ENCODE peak calls at places on chromosomes 6 and 20, in seven cellular contexts. G, A, F, Z, K, T and Y are unnamed samples.

GRCh38 chr20:19631410-19631809 is 126.6 kb upstream of the RIN2 start:
- DNase-seq in G (no peak), A (no peak), F (no peak), Z (no peak), K (no peak), T (no peak), Y (no peak)

GRCh38 chr6:158322724-158323560 is 10.7 kb downstream of the TULP4 start:
- DNase-seq in G (peak), A (no peak), F (peak), Z (peak), K (no peak), T (peak), Y (peak)

GRCh38 chr6:71419217-71419953 is 130.8 kb downstream of the OGFRL1 start:
- DNase-seq in G (peak), A (no peak), F (no peak), Z (no peak), K (no peak), T (no peak), Y (peak)

GRCh38 chr6:169787797-169788196 is 36.4 kb downstream of the ERMARD start:
- DNase-seq in G (no peak), A (no peak), F (no peak), Z (no peak), K (no peak), T (no peak), Y (no peak)

GRCh38 chr6:101740631-101741030 is 347.1 kb downstream of the GRIK2 start:
- DNase-seq in G (no peak), A (no peak), F (no peak), Z (no peak), K (no peak), T (no peak), Y (no peak)

GRCh38 chr20:24783631-24784492 is 165.2 kb upstream of the CST7 start:
- DNase-seq in G (no peak), A (peak), F (no peak), Z (no peak), K (no peak), T (no peak), Y (no peak)

GRCh38 chr20:23139524-23139923 is 53.4 kb upstream of the CD93 start:
- DNase-seq in G (no peak), A (peak), F (no peak), Z (no peak), K (no peak), T (no peak), Y (peak)

GRCh38 chr20:25081065-25081729 is 744 bp downstream of the VSX1 start:
- DNase-seq in G (no peak), A (peak), F (no peak), Z (no peak), K (no peak), T (no peak), Y (peak)

DNA sequence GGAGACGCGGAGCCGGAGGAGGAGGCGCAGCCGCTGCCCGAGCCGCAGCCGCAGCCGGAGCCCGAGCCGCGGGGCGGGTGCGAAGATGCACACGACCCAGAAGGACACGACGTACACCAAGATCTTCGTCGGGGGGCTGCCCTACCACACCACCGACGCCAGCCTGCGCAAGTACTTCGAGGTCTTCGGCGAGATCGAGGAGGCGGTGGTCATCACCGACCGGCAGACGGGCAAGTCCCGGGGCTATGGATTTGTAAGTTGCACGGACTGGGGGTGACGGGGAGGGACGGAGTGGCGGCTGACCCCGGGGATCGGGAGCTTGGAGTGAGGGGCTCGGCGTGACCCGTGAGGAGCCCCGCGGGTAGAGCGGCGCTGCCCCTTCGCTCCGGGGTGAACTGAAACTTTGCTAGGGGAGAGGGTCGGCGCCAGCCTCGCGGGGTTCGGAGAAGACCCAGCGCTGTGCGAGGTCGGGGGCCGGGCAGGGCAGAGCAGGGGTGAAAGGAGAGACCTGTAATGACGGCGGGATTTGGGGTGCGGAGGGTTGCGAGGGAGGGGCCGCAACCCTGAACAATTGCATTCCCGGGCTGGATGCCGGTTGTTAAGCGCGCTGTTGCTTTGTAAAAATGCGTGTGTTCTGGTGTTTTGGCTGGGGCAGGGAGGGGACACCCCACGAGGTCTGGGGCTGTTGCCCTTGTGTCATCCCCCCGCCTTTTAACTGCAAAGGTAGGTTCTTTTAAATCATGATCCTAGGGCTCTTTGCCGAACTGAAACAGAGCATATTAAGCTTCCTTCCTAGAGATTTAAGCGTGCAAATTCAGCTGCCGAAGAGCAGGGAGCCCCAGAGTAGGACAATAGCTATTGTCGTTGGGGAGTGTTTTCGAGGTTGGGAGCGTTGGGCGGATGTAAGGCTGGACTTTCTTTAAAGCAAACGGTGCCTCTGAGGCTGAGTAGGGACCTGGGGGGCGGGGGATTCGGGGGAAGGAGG is 628 bp downstream of the RBM24 start:
- DNase-seq in G (peak), A (no peak), F (no peak), Z (no peak), K (peak), T (peak), Y (peak)
- H3K4me3 ChIP-seq in G (peak), A (no peak), F (peak), Z (peak), K (peak), T (peak), Y (peak)

GRCh38 chr6:156878688-156879087 is 101.5 kb downstream of the ARID1B start:
- DNase-seq in G (no peak), A (no peak), F (no peak), Z (no peak), K (no peak), T (no peak), Y (no peak)
- TF ChIP-seq CTCF in G (no peak), A (no peak), F (no peak), Z (no peak), K (no peak), T (no peak), Y (no peak)

GRCh38 chr6:117270121-117270959 is 5.0 kb downstream of the VGLL2 start:
- DNase-seq in G (no peak), A (no peak), F (no peak), Z (no peak), K (no peak), T (peak), Y (peak)
- H3K4me3 ChIP-seq in G (no peak), A (no peak), F (no peak), Z (peak), K (peak), T (no peak), Y (no peak)

GRCh38 chr20:50415031-50415515 is 95.1 kb upstream of the PTPN1 start:
- DNase-seq in G (no peak), A (no peak), F (no peak), Z (no peak), K (no peak), T (no peak), Y (no peak)
- TF ChIP-seq CTCF in G (no peak), A (no peak), F (no peak), Z (no peak), K (no peak), T (no peak), Y (no peak)

GRCh38 chr6:33892581-33893346 is 89.0 kb upstream of the MLN start:
- DNase-seq in G (no peak), A (no peak), F (no peak), Z (no peak), K (no peak), T (no peak), Y (no peak)
- H3K4me3 ChIP-seq in G (no peak), A (no peak), F (no peak), Z (no peak), K (no peak), T (no peak), Y (no peak)

GRCh38 chr6:52904562-52905279 is 4.8 kb downstream of the GSTA3 start:
- DNase-seq in G (peak), A (peak), F (no peak), Z (no peak), K (no peak), T (no peak), Y (peak)
- TF ChIP-seq CTCF in G (peak), A (peak), F (peak), Z (peak), K (no peak), T (peak), Y (no peak)

GRCh38 chr20:50115041-50115512 is 2.1 kb upstream of the UBE2V1 start:
- DNase-seq in G (no peak), A (no peak), F (no peak), Z (no peak), K (no peak), T (no peak), Y (no peak)
- H3K4me3 ChIP-seq in G (peak), A (peak), F (peak), Z (peak), K (no peak), T (peak), Y (peak)

GRCh38 chr20:36052117-36052513 is 83.7 kb downstream of the CNBD2 start:
- DNase-seq in G (no peak), A (no peak), F (no peak), Z (no peak), K (no peak), T (no peak), Y (no peak)
- TF ChIP-seq CTCF in G (no peak), A (no peak), F (no peak), Z (no peak), K (no peak), T (no peak), Y (no peak)